ENCODE peak calls at places on chromosomes 1 and 21, in ten cellular contexts. U, A, X, W, D, Q, V, N, J and G are unnamed samples.
A peak's percentile ranks its signal among the peaks of the same experiment; 100 is the strongest.

GRCh38 chr1:25030674-25031589 is 100.9 kb upstream of the RUNX3 start:
- DNase-seq in D (no peak), A (no peak), U (peak; percentile 71), W (no peak), N (no peak), Q (no peak), J (no peak), V (peak; percentile 48), X (peak; percentile 84), G (no peak)

GRCh38 chr1:236536540-236536939 is 12.8 kb downstream of the LGALS8 start:
- DNase-seq in Q (no peak), W (no peak), X (no peak), V (no peak), A (no peak), U (no peak), N (no peak), D (peak; percentile 42), J (no peak), G (no peak)

GRCh38 chr21:33769057-33769456 is 126.8 kb downstream of the ITSN1 start:
- DNase-seq in Q (no peak), A (no peak), V (no peak), J (no peak), W (no peak), X (no peak), U (no peak), N (no peak), D (no peak), G (no peak)

GRCh38 chr1:16067127-16067768 is 6.2 kb downstream of the FAM131C start:
- DNase-seq in J (peak; percentile 17), D (peak; percentile 80), U (no peak), Q (no peak), W (no peak), V (peak; percentile 74), N (peak; percentile 31), X (no peak), A (no peak), G (peak; percentile 74)

GRCh38 chr21:34919406-34919805 is 129.7 kb downstream of the RUNX1 start:
- DNase-seq in V (no peak), X (no peak), A (no peak), W (no peak), U (no peak), D (no peak), N (no peak), J (no peak), Q (no peak), G (no peak)

GRCh38 chr1:31199924-31200323 is 39.8 kb downstream of the NKAIN1 start:
- DNase-seq in Q (no peak), J (no peak), N (no peak), U (no peak), X (no peak), A (no peak), V (no peak), D (no peak), W (no peak), G (peak; percentile 77)

GRCh38 chr1:109777980-109778625 is 14.4 kb upstream of the EPS8L3 start:
- DNase-seq in J (no peak), A (no peak), D (no peak), X (no peak), U (no peak), N (no peak), W (no peak), V (no peak), Q (peak; percentile 18), G (no peak)

GRCh38 chr1:69290266-69290665 is 277.5 kb upstream of the LRRC7 start:
- DNase-seq in D (no peak), N (no peak), W (no peak), A (no peak), U (no peak), Q (no peak), J (no peak), X (no peak), V (no peak), G (no peak)

GRCh38 chr1:39623053-39623452 is 16.4 kb downstream of the HEYL start:
- DNase-seq in X (no peak), J (no peak), D (no peak), U (no peak), N (no peak), W (no peak), Q (peak; percentile 47), A (no peak), V (no peak), G (no peak)

GRCh38 chr1:3011631-3012510 is 9.4 kb upstream of the ACTRT2 start:
- DNase-seq in J (no peak), Q (peak; percentile 11), A (no peak), W (no peak), N (no peak), U (no peak), X (no peak), D (no peak), V (no peak), G (no peak)

GRCh38 chr1:24323281-24323680 is 4.1 kb downstream of the GRHL3 start:
- DNase-seq in W (no peak), J (no peak), V (no peak), Q (no peak), D (no peak), A (no peak), U (no peak), N (no peak), X (no peak), G (no peak)

GRCh38 chr1:24695202-24695974 is 49.9 kb upstream of the CLIC4 start:
- DNase-seq in U (no peak), X (no peak), J (no peak), N (no peak), A (no peak), W (no peak), Q (peak; percentile 23), V (no peak), D (no peak), G (no peak)

GRCh38 chr1:15935056-15935950 is 40.6 kb downstream of the ZBTB17 start:
- DNase-seq in A (no peak), J (no peak), U (no peak), D (no peak), V (no peak), N (no peak), Q (no peak), X (no peak), W (no peak), G (no peak)

GRCh38 chr1:20469406-20470076 is 16.5 kb downstream of the CAMK2N1 start:
- DNase-seq in U (no peak), Q (no peak), D (no peak), N (no peak), V (peak; percentile 67), W (no peak), A (no peak), J (no peak), X (no peak), G (no peak)

GRCh38 chr1:203215573-203215972 is 13.9 kb downstream of the CHIT1 start:
- DNase-seq in V (no peak), Q (no peak), U (no peak), X (no peak), D (no peak), N (no peak), A (no peak), J (no peak), W (no peak), G (peak; percentile 29)

GRCh38 chr1:63731117-63732043 is 42.4 kb upstream of the ROR1 start:
- DNase-seq in A (no peak), V (peak; percentile 17), W (peak; percentile 82), Q (peak; percentile 51), X (no peak), N (no peak), D (peak; percentile 38), J (no peak), U (no peak), G (no peak)

GRCh38 chr1:89633745-89634625 is 1.1 kb downstream of the LRRC8C start:
- DNase-seq in U (peak; percentile 52), D (peak; percentile 49), J (peak; percentile 4), A (peak; percentile 19), W (no peak), Q (no peak), X (no peak), V (peak; percentile 18), N (peak; percentile 9), G (no peak)

GRCh38 chr1:154856544-154856943 is 13.5 kb downstream of the KCNN3 start:
- DNase-seq in Q (no peak), N (no peak), W (no peak), X (peak; percentile 37), A (no peak), U (no peak), V (no peak), D (no peak), J (no peak), G (no peak)

GRCh38 chr1:7406641-7407546 is 364.2 kb upstream of the VAMP3 start:
- DNase-seq in N (peak; percentile 0), A (no peak), U (no peak), X (no peak), Q (no peak), W (no peak), J (no peak), V (no peak), D (peak; percentile 59), G (no peak)

GRCh38 chr1:212920895-212921294 is 29.4 kb upstream of the VASH2 start:
- DNase-seq in Q (no peak), D (peak; percentile 59), W (no peak), A (no peak), J (no peak), V (no peak), U (no peak), N (no peak), X (no peak), G (no peak)

GRCh38 chr1:197526736-197527371 is 248.4 kb downstream of the DENND1B start:
- DNase-seq in A (no peak), J (peak; percentile 20), D (no peak), V (peak; percentile 30), W (peak; percentile 14), X (no peak), U (no peak), N (no peak), Q (no peak), G (no peak)